ENCODE peak calls at places on chromosomes 5 and 9, in eight cellular contexts. F is Peyer's patch; D is CD8-positive, alpha-beta T cell; Z is neural progenitor cell; S is MCF 10A; U is right lobe of liver; R is GM06990; N is cardiac fibroblast. B is an unnamed sample.

GRCh38 chr5:133612021-133612860 is at the start of gene FSTL4:
- DNase-seq in F (no peak), D (no peak), Z (peak; percentile 82), S (no peak), U (peak; percentile 58), R (peak; percentile 30), N (no peak), B (peak; percentile 55)

GRCh38 chr5:102971693-102972293 is 148.1 kb downstream of the GIN1 start:
- DNase-seq in F (no peak), D (no peak), Z (peak; percentile 21), S (peak; percentile 11), U (no peak), R (no peak), N (peak; percentile 62), B (peak; percentile 42)

GRCh38 chr9:97808972-97809371 is 44.1 kb upstream of the FOXE1 start:
- DNase-seq in F (no peak), D (no peak), Z (no peak), S (no peak), U (no peak), R (no peak), N (peak; percentile 64), B (no peak)

GRCh38 chr5:123285122-123286011 is 137.8 kb downstream of the CEP120 start:
- DNase-seq in F (no peak), D (no peak), Z (peak; percentile 59), S (no peak), U (no peak), R (no peak), N (peak; percentile 13), B (no peak)

GRCh38 chr5:5416733-5417132 is 5.7 kb upstream of the ICE1 start:
- DNase-seq in F (no peak), D (no peak), Z (no peak), S (no peak), U (no peak), R (no peak), N (no peak), B (no peak)

GRCh38 chr5:165108809-165109208 is 1603.4 kb downstream of the MAT2B start:
- DNase-seq in F (no peak), D (no peak), Z (no peak), S (no peak), U (no peak), R (no peak), N (no peak), B (no peak)

GRCh38 chr5:79464695-79465332 is 49.1 kb downstream of the HOMER1 start:
- DNase-seq in F (no peak), D (no peak), Z (peak; percentile 18), S (peak; percentile 31), U (no peak), R (no peak), N (peak; percentile 55), B (peak; percentile 64)

GRCh38 chr5:66717455-66718373 is 121.5 kb downstream of the MAST4 start:
- DNase-seq in F (no peak), D (no peak), Z (no peak), S (no peak), U (no peak), R (no peak), N (no peak), B (no peak)

GRCh38 chr5:145975361-145976066 is 39.1 kb downstream of the SH3RF2 start:
- DNase-seq in F (no peak), D (no peak), Z (no peak), S (peak; percentile 97), U (peak; percentile 64), R (no peak), N (peak; percentile 89), B (peak; percentile 65)

GRCh38 chr9:35938474-35939145 is 19.3 kb downstream of the OR2S2 start:
- DNase-seq in F (no peak), D (no peak), Z (no peak), S (no peak), U (no peak), R (no peak), N (no peak), B (no peak)

GRCh38 chr5:141412853-141413539 is at the start of gene PCDHGA10:
- DNase-seq in F (peak; percentile 83), D (peak; percentile 18), Z (peak; percentile 57), S (peak; percentile 83), U (peak; percentile 70), R (no peak), N (peak; percentile 73), B (peak; percentile 29)

GRCh38 chr5:54295658-54296276 is 14.6 kb downstream of the ARL15 start:
- DNase-seq in F (no peak), D (no peak), Z (no peak), S (no peak), U (no peak), R (no peak), N (no peak), B (no peak)

GRCh38 chr5:30659417-30659816 is 534.1 kb upstream of the CDH6 start:
- DNase-seq in F (no peak), D (no peak), Z (no peak), S (no peak), U (no peak), R (no peak), N (no peak), B (no peak)

GRCh38 chr5:75536694-75537360 is 25.1 kb downstream of the POLK start:
- DNase-seq in F (no peak), D (no peak), Z (no peak), S (no peak), U (peak; percentile 47), R (no peak), N (no peak), B (no peak)

GRCh38 chr5:13771011-13771571 is 173.4 kb downstream of the DNAH5 start:
- DNase-seq in F (no peak), D (no peak), Z (no peak), S (peak; percentile 20), U (no peak), R (no peak), N (peak; percentile 8), B (no peak)

GRCh38 chr9:124941689-124942561 is 1.0 kb upstream of the GOLGA1 start:
- DNase-seq in F (peak; percentile 88), D (peak; percentile 65), Z (peak; percentile 62), S (no peak), U (peak; percentile 76), R (no peak), N (peak; percentile 66), B (no peak)

GRCh38 chr9:137241490-137242328 is 622 bp downstream of the TUBB4B start:
- DNase-seq in F (peak; percentile 83), D (peak; percentile 69), Z (peak; percentile 67), S (peak; percentile 71), U (peak; percentile 71), R (no peak), N (peak; percentile 54), B (peak; percentile 89)

GRCh38 chr9:14616188-14616982 is 76.8 kb downstream of the ZDHHC21 start:
- DNase-seq in F (no peak), D (no peak), Z (peak; percentile 70), S (peak; percentile 65), U (no peak), R (peak; percentile 14), N (peak; percentile 81), B (peak; percentile 11)

DNA sequence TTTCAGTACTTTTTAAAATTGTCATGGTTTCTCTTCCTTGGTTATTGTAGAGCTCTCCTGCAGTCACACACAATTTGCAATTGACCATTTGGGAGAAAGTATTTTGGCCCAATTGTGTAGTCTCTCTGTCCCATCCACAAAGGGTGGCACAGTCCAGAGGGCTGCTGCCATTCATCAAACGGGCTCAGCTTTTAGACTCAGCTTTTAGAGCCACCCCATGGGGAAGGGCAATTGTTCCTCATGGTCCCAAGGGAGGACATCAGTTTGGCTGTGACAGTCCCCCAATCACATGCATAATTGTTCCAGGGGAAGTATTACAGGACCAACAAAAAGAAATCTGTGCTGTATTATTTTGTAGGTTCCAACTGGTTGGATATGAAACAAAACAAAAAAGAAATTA is 207.6 kb downstream of the ZNF462 start:
- DNase-seq in F (no peak), D (no peak), Z (peak; percentile 53), S (no peak), U (no peak), R (no peak), N (no peak), B (no peak)
- TF ChIP-seq CTCF in F (no peak), D (no peak), Z (no peak), S (no peak), U (no peak), R (no peak), N (no peak), B (no peak)

DNA sequence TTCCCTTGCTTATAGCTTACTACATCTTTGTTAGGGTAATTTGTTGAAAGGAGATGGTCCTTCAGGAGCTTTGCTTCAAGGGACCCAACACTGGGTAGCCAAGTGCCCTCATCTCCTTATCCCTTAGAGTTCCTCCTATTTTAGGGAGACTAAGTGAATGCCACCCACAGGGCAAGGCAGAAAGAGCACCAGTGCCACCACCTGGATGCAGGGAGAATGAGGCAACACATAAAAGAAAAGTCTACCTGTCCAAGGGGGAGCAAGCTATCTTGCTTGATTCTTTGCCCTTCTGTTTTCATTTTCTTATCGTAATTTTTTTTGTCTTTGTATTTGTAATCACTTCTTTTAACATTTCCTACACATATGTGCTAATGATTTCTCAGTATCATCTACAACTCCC is 205.5 kb downstream of the NPR3 start:
- DNase-seq in F (no peak), D (no peak), Z (peak; percentile 50), S (peak; percentile 66), U (peak; percentile 46), R (no peak), N (peak; percentile 67), B (peak; percentile 44)
- TF ChIP-seq CTCF in F (no peak), D (no peak), Z (peak; percentile 62), S (peak; percentile 64), U (peak; percentile 39), R (peak; percentile 34), N (peak; percentile 67), B (peak; percentile 44)

GRCh38 chr5:177490992-177491391 is 6.4 kb downstream of the PDLIM7 start:
- DNase-seq in F (no peak), D (no peak), Z (no peak), S (no peak), U (no peak), R (no peak), N (no peak), B (no peak)

GRCh38 chr5:177490311-177490991 is 7.0 kb downstream of the PDLIM7 start:
- DNase-seq in F (no peak), D (no peak), Z (no peak), S (no peak), U (no peak), R (no peak), N (no peak), B (no peak)

GRCh38 chr5:177487975-177488374 is 9.4 kb downstream of the PDLIM7 start:
- DNase-seq in F (no peak), D (no peak), Z (no peak), S (no peak), U (no peak), R (no peak), N (no peak), B (no peak)

GRCh38 chr5:177487144-177487543 is 10.3 kb downstream of the PDLIM7 start:
- DNase-seq in F (no peak), D (no peak), Z (no peak), S (no peak), U (no peak), R (no peak), N (no peak), B (no peak)

GRCh38 chr5:177489119-177489716 is 8.2 kb downstream of the PDLIM7 start:
- DNase-seq in F (no peak), D (no peak), Z (peak; percentile 40), S (no peak), U (no peak), R (no peak), N (no peak), B (no peak)
- TF ChIP-seq CTCF in F (peak; percentile 25), D (no peak), Z (peak; percentile 19), S (no peak), U (no peak), R (peak; percentile 48), N (no peak), B (no peak)

GRCh38 chr5:86115164-86115563 is 502.6 kb upstream of the COX7C start:
- DNase-seq in F (no peak), D (no peak), Z (no peak), S (no peak), U (no peak), R (no peak), N (no peak), B (no peak)

GRCh38 chr5:86118542-86118941 is 499.2 kb upstream of the COX7C start:
- DNase-seq in F (no peak), D (no peak), Z (no peak), S (peak; percentile 4), U (no peak), R (no peak), N (no peak), B (peak; percentile 12)
- TF ChIP-seq CTCF in F (no peak), D (no peak), Z (peak; percentile 33), S (peak; percentile 13), U (no peak), R (no peak), N (no peak), B (peak; percentile 16)